ENCODE peak calls at places on chromosomes 1 and 21, in six cellular contexts. C is iris pigment epithelial cell; G is CD8-positive, alpha-beta T cell; V is dermis microvascular lymphatic vessel endothelial cell; Y is HAP-1; X is amniotic epithelial cell. W is an unnamed sample.
A peak's percentile ranks its signal among the peaks of the same experiment; 100 is the strongest.

GRCh38 chr1:151539321-151540020 is 638 bp upstream of the TUFT1 start:
- DNase-seq in Y (peak; percentile 81), X (peak; percentile 95), V (peak; percentile 82), G (peak; percentile 22), C (peak; percentile 96), W (peak; percentile 94)

GRCh38 chr21:36170823-36171222 is 14.2 kb downstream of the DOP1B start:
- DNase-seq in X (no peak), V (no peak), C (no peak), Y (no peak), G (no peak), W (no peak)

GRCh38 chr21:41923641-41924342 is 30.0 kb downstream of the C2CD2 start:
- DNase-seq in V (no peak), C (peak; percentile 78), X (peak; percentile 13), Y (no peak), G (no peak), W (no peak)

GRCh38 chr1:3463013-3463385 is 8.5 kb downstream of the ARHGEF16 start:
- DNase-seq in V (no peak), G (no peak), X (no peak), Y (no peak), C (no peak), W (no peak)

GRCh38 chr1:224641030-224641429 is 24.9 kb downstream of the CNIH3 start:
- DNase-seq in X (peak; percentile 15), V (peak; percentile 27), Y (no peak), C (no peak), G (no peak), W (no peak)

GRCh38 chr1:48222501-48223242 is at the start of gene SLC5A9:
- DNase-seq in C (no peak), V (no peak), X (no peak), G (no peak), Y (no peak), W (no peak)

GRCh38 chr1:72122099-72122893 is 160.0 kb downstream of the NEGR1 start:
- DNase-seq in V (peak; percentile 45), G (no peak), X (no peak), Y (no peak), C (no peak), W (no peak)

GRCh38 chr1:75243124-75243523 is 108.9 kb downstream of the LHX8 start:
- DNase-seq in X (no peak), V (no peak), C (no peak), Y (no peak), G (no peak), W (no peak)

GRCh38 chr1:70410604-70411359 is at the start of gene CTH:
- DNase-seq in V (peak; percentile 98), X (peak; percentile 96), G (peak; percentile 91), C (peak; percentile 98), Y (peak; percentile 97), W (peak; percentile 97)

GRCh38 chr1:192303029-192303428 is 13.8 kb upstream of the RGS21 start:
- DNase-seq in G (no peak), Y (no peak), X (peak; percentile 9), C (peak; percentile 5), V (no peak), W (peak; percentile 32)

GRCh38 chr1:101506541-101507164 is 269.8 kb downstream of the S1PR1 start:
- DNase-seq in G (peak; percentile 35), Y (peak; percentile 36), C (peak; percentile 44), V (peak; percentile 45), X (peak; percentile 24), W (peak; percentile 61)

GRCh38 chr1:116546354-116546977 is 24.4 kb downstream of the CD58 start:
- DNase-seq in G (no peak), Y (no peak), X (no peak), V (no peak), C (no peak), W (no peak)

GRCh38 chr1:26694597-26695416 is 1.0 kb upstream of the ARID1A start:
- DNase-seq in Y (peak; percentile 50), V (no peak), G (no peak), X (no peak), C (no peak), W (no peak)

GRCh38 chr1:89820423-89821321 is at the start of gene LRRC8D:
- DNase-seq in Y (peak; percentile 75), X (peak; percentile 67), V (peak; percentile 88), G (peak; percentile 66), C (peak; percentile 85), W (peak; percentile 78)

GRCh38 chr1:20165522-20165951 is 20.4 kb upstream of the UBXN10 start:
- DNase-seq in G (no peak), C (peak; percentile 20), Y (peak; percentile 6), V (peak; percentile 18), X (peak; percentile 18), W (peak; percentile 34)

GRCh38 chr21:32413697-32414578 is 1.4 kb downstream of the EVA1C start:
- DNase-seq in Y (no peak), X (peak; percentile 66), C (peak; percentile 57), G (no peak), V (peak; percentile 49), W (peak; percentile 25)

GRCh38 chr1:33220701-33221384 is 35.4 kb upstream of the ZNF362 start:
- DNase-seq in C (peak; percentile 54), X (peak; percentile 94), G (no peak), Y (no peak), V (no peak), W (no peak)

GRCh38 chr1:65207317-65207716 is 59.3 kb downstream of the AK4 start:
- DNase-seq in C (no peak), V (no peak), G (no peak), X (no peak), Y (no peak), W (no peak)

GRCh38 chr1:8908388-8909151 is 30.1 kb upstream of the ENO1 start:
- DNase-seq in C (peak; percentile 79), G (no peak), Y (no peak), X (peak; percentile 51), V (no peak), W (no peak)

W was measured in ELR.